ENCODE peak calls at places on chromosomes 3 and 15, in four cellular contexts. One of them, this sample, is unnamed.

GRCh38 chr3:171000281-171000680 is 26.2 kb downstream of the SLC2A2 start:
- DNase-seq in SK-N-SH: no peak
- DNase-seq in K562: no peak
- DNase-seq in GM12878: no peak
- DNase-seq in this sample: no peak

GRCh38 chr3:56254835-56255234 is 213.4 kb downstream of the ERC2 start:
- DNase-seq in K562: peak
- DNase-seq in GM12878: no peak
- DNase-seq in SK-N-SH: no peak
- DNase-seq in this sample: no peak

GRCh38 chr3:49638445-49638844 is 35.7 kb upstream of the APEH start:
- DNase-seq in SK-N-SH: no peak
- DNase-seq in K562: peak
- DNase-seq in GM12878: no peak
- DNase-seq in this sample: no peak

GRCh38 chr3:197329382-197329781 is 31.0 kb upstream of the DLG1 start:
- DNase-seq in K562: no peak
- DNase-seq in GM12878: no peak
- DNase-seq in SK-N-SH: no peak
- DNase-seq in this sample: no peak

GRCh38 chr3:196968233-196969000 is at the start of gene PIGZ:
- DNase-seq in GM12878: no peak
- DNase-seq in K562: peak
- DNase-seq in SK-N-SH: peak
- DNase-seq in this sample: no peak

GRCh38 chr15:101799665-101800064 is 3.6 kb upstream of the OR4F6 start:
- DNase-seq in K562: no peak
- DNase-seq in GM12878: no peak
- DNase-seq in SK-N-SH: no peak
- DNase-seq in this sample: no peak

GRCh38 chr3:146640955-146641867 is 36.1 kb upstream of the PLSCR5 start:
- DNase-seq in K562: peak
- DNase-seq in GM12878: no peak
- DNase-seq in SK-N-SH: peak
- DNase-seq in this sample: peak

GRCh38 chr3:42758126-42758525 is 14.9 kb downstream of the CCDC13 start:
- DNase-seq in K562: no peak
- DNase-seq in SK-N-SH: no peak
- DNase-seq in GM12878: no peak
- DNase-seq in this sample: no peak

GRCh38 chr15:90174140-90174891 is 26.8 kb upstream of the SEMA4B start:
- DNase-seq in SK-N-SH: peak
- DNase-seq in K562: no peak
- DNase-seq in GM12878: no peak
- DNase-seq in this sample: no peak

GRCh38 chr3:130425484-130425883 is 80.0 kb downstream of the COL6A5 start:
- DNase-seq in SK-N-SH: no peak
- DNase-seq in K562: no peak
- DNase-seq in GM12878: no peak
- DNase-seq in this sample: no peak

GRCh38 chr3:58691997-58692396 is 25.4 kb upstream of the FAM3D start:
- DNase-seq in GM12878: no peak
- DNase-seq in K562: no peak
- DNase-seq in SK-N-SH: no peak
- DNase-seq in this sample: no peak
- TF ChIP-seq NFIC in GM12878: no peak
- TF ChIP-seq NFIC in K562: no peak
- TF ChIP-seq NFIC in SK-N-SH: no peak
- TF ChIP-seq NFIC in this sample: no peak

GRCh38 chr3:67564973-67565372 is 89.4 kb downstream of the SUCLG2 start:
- DNase-seq in K562: no peak
- DNase-seq in SK-N-SH: no peak
- DNase-seq in GM12878: no peak
- DNase-seq in this sample: no peak

GRCh38 chr3:67569324-67569723 is 85.1 kb downstream of the SUCLG2 start:
- DNase-seq in SK-N-SH: no peak
- DNase-seq in GM12878: no peak
- DNase-seq in K562: no peak
- DNase-seq in this sample: peak

GRCh38 chr3:67559029-67559605 is 95.3 kb downstream of the SUCLG2 start:
- DNase-seq in GM12878: no peak
- DNase-seq in SK-N-SH: no peak
- DNase-seq in K562: no peak
- DNase-seq in this sample: no peak

GRCh38 chr3:67561995-67562394 is 92.4 kb downstream of the SUCLG2 start:
- DNase-seq in GM12878: no peak
- DNase-seq in SK-N-SH: no peak
- DNase-seq in K562: no peak
- DNase-seq in this sample: peak

DNA sequence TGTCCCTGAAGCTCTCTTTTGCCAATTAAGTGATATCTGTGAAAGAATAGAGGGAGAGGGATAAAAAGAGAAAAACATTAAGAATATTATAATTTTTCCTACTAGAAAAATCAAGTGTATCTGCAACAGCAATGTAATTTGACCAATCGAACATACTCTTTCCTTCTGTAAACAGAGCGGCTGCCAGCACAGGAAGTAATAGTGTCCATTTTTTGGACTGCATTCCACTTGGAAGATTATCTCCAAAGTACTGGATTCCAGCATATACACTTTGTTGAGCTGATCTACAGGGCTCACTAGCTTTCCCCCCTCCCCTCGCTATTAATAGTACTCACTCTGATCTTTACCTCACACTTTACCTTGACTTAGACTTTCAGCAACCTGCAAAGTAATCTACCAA is 90.4 kb downstream of the SUCLG2 start:
- DNase-seq in SK-N-SH: no peak
- DNase-seq in K562: no peak
- DNase-seq in GM12878: no peak
- DNase-seq in this sample: peak
- TF ChIP-seq NFIC in SK-N-SH: no peak
- TF ChIP-seq NFIC in K562: no peak
- TF ChIP-seq NFIC in GM12878: no peak
- TF ChIP-seq NFIC in this sample: no peak

DNA sequence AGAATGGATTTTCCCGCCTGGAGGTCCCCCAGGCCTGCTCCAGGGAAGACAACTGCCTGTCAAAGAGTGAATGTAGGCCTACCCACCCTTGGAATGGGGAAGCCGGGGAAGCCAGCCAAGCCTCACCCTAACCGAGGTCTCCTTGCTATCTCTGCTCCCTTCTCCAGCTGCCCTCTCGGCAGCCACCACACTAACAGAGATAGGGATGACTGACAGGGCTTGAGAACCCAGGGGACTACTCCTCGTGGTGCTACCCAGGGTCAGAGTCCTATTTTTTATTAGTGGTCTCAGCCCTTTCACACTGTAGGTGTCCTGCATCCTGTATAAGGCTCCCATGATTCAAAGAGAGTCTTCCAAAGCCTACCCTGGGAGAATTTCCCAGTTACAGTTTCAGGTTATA is 160.6 kb upstream of the CHRM5 start:
- DNase-seq in SK-N-SH: no peak
- DNase-seq in GM12878: no peak
- DNase-seq in K562: no peak
- DNase-seq in this sample: no peak
- TF ChIP-seq NFIC in SK-N-SH: no peak
- TF ChIP-seq NFIC in GM12878: no peak
- TF ChIP-seq NFIC in K562: no peak
- TF ChIP-seq NFIC in this sample: no peak

GRCh38 chr15:88834211-88834812 is 31.1 kb downstream of the ACAN start:
- DNase-seq in K562: peak
- DNase-seq in GM12878: no peak
- DNase-seq in SK-N-SH: peak
- DNase-seq in this sample: no peak
- TF ChIP-seq NFIC in K562: no peak
- TF ChIP-seq NFIC in GM12878: no peak
- TF ChIP-seq NFIC in SK-N-SH: no peak
- TF ChIP-seq NFIC in this sample: no peak

GRCh38 chr3:107752202-107752990 is 229.6 kb downstream of the BBX start:
- DNase-seq in SK-N-SH: no peak
- DNase-seq in GM12878: no peak
- DNase-seq in K562: no peak
- DNase-seq in this sample: peak
- TF ChIP-seq NFIC in SK-N-SH: no peak
- TF ChIP-seq NFIC in GM12878: no peak
- TF ChIP-seq NFIC in K562: no peak
- TF ChIP-seq NFIC in this sample: no peak

GRCh38 chr3:98787181-98787580 is 24.0 kb downstream of the ST3GAL6 start:
- DNase-seq in SK-N-SH: no peak
- DNase-seq in K562: no peak
- DNase-seq in GM12878: no peak
- DNase-seq in this sample: no peak

GRCh38 chr3:98784666-98785600 is 21.8 kb downstream of the ST3GAL6 start:
- DNase-seq in GM12878: no peak
- DNase-seq in SK-N-SH: no peak
- DNase-seq in K562: no peak
- DNase-seq in this sample: peak

GRCh38 chr3:98786364-98786930 is 23.3 kb downstream of the ST3GAL6 start:
- DNase-seq in GM12878: no peak
- DNase-seq in K562: no peak
- DNase-seq in SK-N-SH: no peak
- DNase-seq in this sample: peak

GRCh38 chr3:98791341-98792325 is 28.5 kb downstream of the ST3GAL6 start:
- DNase-seq in K562: no peak
- DNase-seq in SK-N-SH: no peak
- DNase-seq in GM12878: no peak
- DNase-seq in this sample: no peak

GRCh38 chr3:98788651-98789050 is 25.5 kb downstream of the ST3GAL6 start:
- DNase-seq in SK-N-SH: peak
- DNase-seq in K562: peak
- DNase-seq in GM12878: no peak
- DNase-seq in this sample: no peak
- TF ChIP-seq NFIC in SK-N-SH: peak
- TF ChIP-seq NFIC in K562: peak
- TF ChIP-seq NFIC in GM12878: no peak
- TF ChIP-seq NFIC in this sample: no peak

GRCh38 chr3:179957264-179957845 is 79.4 kb downstream of the PEX5L start:
- DNase-seq in K562: no peak
- DNase-seq in SK-N-SH: no peak
- DNase-seq in GM12878: no peak
- DNase-seq in this sample: no peak
- TF ChIP-seq NFIC in K562: no peak
- TF ChIP-seq NFIC in SK-N-SH: no peak
- TF ChIP-seq NFIC in GM12878: no peak
- TF ChIP-seq NFIC in this sample: no peak

GRCh38 chr3:81723732-81724313 is 37.6 kb downstream of the GBE1 start:
- DNase-seq in SK-N-SH: no peak
- DNase-seq in K562: no peak
- DNase-seq in GM12878: no peak
- DNase-seq in this sample: peak

GRCh38 chr3:81728766-81729544 is 32.5 kb downstream of the GBE1 start:
- DNase-seq in GM12878: no peak
- DNase-seq in K562: no peak
- DNase-seq in SK-N-SH: no peak
- DNase-seq in this sample: no peak

GRCh38 chr3:81726735-81727134 is 34.7 kb downstream of the GBE1 start:
- DNase-seq in K562: no peak
- DNase-seq in GM12878: no peak
- DNase-seq in SK-N-SH: no peak
- DNase-seq in this sample: no peak

GRCh38 chr3:81726132-81726531 is 35.3 kb downstream of the GBE1 start:
- DNase-seq in SK-N-SH: no peak
- DNase-seq in GM12878: no peak
- DNase-seq in K562: no peak
- DNase-seq in this sample: no peak
- TF ChIP-seq NFIC in SK-N-SH: no peak
- TF ChIP-seq NFIC in GM12878: no peak
- TF ChIP-seq NFIC in K562: no peak
- TF ChIP-seq NFIC in this sample: no peak